ENCODE peak calls at places on chromosomes 12 and 14, in four cellular contexts. R is GM12878, Q is HepG2, D is K562. Y is an unnamed sample.

GRCh38 chr14:22412936-22413411 is 176.1 kb downstream of the DAD1 start:
- DNase-seq in R (no peak), Q (no peak), D (no peak), Y (no peak)

GRCh38 chr14:50773632-50774541 is 57.1 kb downstream of the NIN start:
- DNase-seq in R (no peak), Q (peak), D (peak), Y (peak)

GRCh38 chr14:94540031-94540794 is 21.0 kb upstream of the SERPINA4 start:
- DNase-seq in R (no peak), Q (peak), D (no peak), Y (peak)

GRCh38 chr14:92456215-92457017 is 57.2 kb upstream of the RIN3 start:
- DNase-seq in R (no peak), Q (peak), D (peak), Y (peak)

GRCh38 chr12:96387981-96388380 is 12.3 kb downstream of the CDK17 start:
- DNase-seq in R (no peak), Q (no peak), D (no peak), Y (no peak)

GRCh38 chr14:95901014-95901413 is 24.4 kb downstream of the TUNAR start:
- DNase-seq in R (no peak), Q (no peak), D (no peak), Y (no peak)

GRCh38 chr12:7503686-7504085 is at the start of gene CD163:
- DNase-seq in R (no peak), Q (no peak), D (no peak), Y (no peak)

GRCh38 chr14:63986789-63987533 is 134.2 kb downstream of the SYNE2 start:
- DNase-seq in R (no peak), Q (no peak), D (no peak), Y (peak)

GRCh38 chr14:38989917-38990546 is 113.0 kb downstream of the SEC23A start:
- DNase-seq in R (peak), Q (no peak), D (no peak), Y (no peak)

GRCh38 chr14:44962573-44963528 is 861 bp downstream of the TOGARAM1 start:
- DNase-seq in R (no peak), Q (no peak), D (no peak), Y (no peak)

GRCh38 chr12:12794686-12795085 is 9.2 kb downstream of the APOLD1 start:
- DNase-seq in R (no peak), Q (no peak), D (no peak), Y (no peak)

GRCh38 chr14:74552623-74553022 is 59.1 kb downstream of the ISCA2 start:
- DNase-seq in R (no peak), Q (no peak), D (no peak), Y (no peak)

GRCh38 chr14:61406670-61407069 is 85.3 kb downstream of the PRKCH start:
- DNase-seq in R (no peak), Q (no peak), D (no peak), Y (no peak)

GRCh38 chr14:68787235-68787727 is 5.6 kb downstream of the ZFP36L1 start:
- DNase-seq in R (no peak), Q (no peak), D (no peak), Y (no peak)

GRCh38 chr12:94855853-94856252 is 147.6 kb downstream of the NDUFA12 start:
- DNase-seq in R (no peak), Q (no peak), D (no peak), Y (no peak)

GRCh38 chr12:2691340-2692111 is 103.2 kb upstream of the FKBP4 start:
- DNase-seq in R (peak), Q (no peak), D (peak), Y (no peak)

GRCh38 chr12:66823857-66824570 is 145.1 kb upstream of the GRIP1 start:
- DNase-seq in R (no peak), Q (no peak), D (no peak), Y (peak)

GRCh38 chr12:107992870-107993451 is 136.1 kb upstream of the WSCD2 start:
- DNase-seq in R (peak), Q (peak), D (peak), Y (peak)

GRCh38 chr12:80165741-80166140 is 66.4 kb downstream of the OTOGL start:
- DNase-seq in R (no peak), Q (no peak), D (no peak), Y (no peak)

GRCh38 chr12:50606675-50607379 is 102.0 kb downstream of the DIP2B start:
- DNase-seq in R (no peak), Q (no peak), D (no peak), Y (no peak)

GRCh38 chr12:44076892-44077291 is 241.0 kb downstream of the TMEM117 start:
- DNase-seq in R (no peak), Q (no peak), D (no peak), Y (no peak)

GRCh38 chr12:96448287-96448686 is 41.1 kb upstream of the CFAP54 start:
- DNase-seq in R (no peak), Q (no peak), D (no peak), Y (no peak)

GRCh38 chr14:99930420-99931274 is 134.6 kb upstream of the EVL start:
- DNase-seq in R (peak), Q (no peak), D (no peak), Y (no peak)

GRCh38 chr12:42698213-42698612 is 108.7 kb upstream of the PRICKLE1 start:
- DNase-seq in R (no peak), Q (no peak), D (no peak), Y (no peak)

GRCh38 chr12:50018968-50019367 is 6.3 kb downstream of the RACGAP1 start:
- DNase-seq in R (no peak), Q (no peak), D (no peak), Y (no peak)

GRCh38 chr14:95620659-95621059 is 65.6 kb upstream of the TCL1B start:
- DNase-seq in R (no peak), Q (no peak), D (peak), Y (no peak)

GRCh38 chr14:63897706-63898105 is 44.9 kb downstream of the SYNE2 start:
- DNase-seq in R (no peak), Q (no peak), D (no peak), Y (no peak)

GRCh38 chr12:16385779-16386646 is 38.6 kb downstream of the MGST1 start:
- DNase-seq in R (peak), Q (peak), D (no peak), Y (peak)

GRCh38 chr12:57743769-57744168 is 1.1 kb upstream of the TSPAN31 start:
- DNase-seq in R (no peak), Q (no peak), D (no peak), Y (no peak)

GRCh38 chr14:95196268-95196667 is 38.9 kb upstream of the DICER1 start:
- DNase-seq in R (no peak), Q (peak), D (peak), Y (peak)

GRCh38 chr12:18145924-18146323 is 55.9 kb upstream of the RERGL start:
- DNase-seq in R (no peak), Q (no peak), D (no peak), Y (no peak)

GRCh38 chr12:79083181-79083580 is 218.6 kb downstream of the SYT1 start:
- DNase-seq in R (no peak), Q (no peak), D (no peak), Y (peak)

GRCh38 chr12:94571556-94571955 is 78.8 kb downstream of the TMCC3 start:
- DNase-seq in R (no peak), Q (peak), D (no peak), Y (peak)

GRCh38 chr12:66956300-66956699 is 277.4 kb upstream of the GRIP1 start:
- DNase-seq in R (no peak), Q (no peak), D (no peak), Y (no peak)

GRCh38 chr12:94460594-94460959 is 910 bp upstream of the CEP83 start:
- DNase-seq in R (no peak), Q (no peak), D (no peak), Y (no peak)

GRCh38 chr12:6424848-6425247 is 19.9 kb upstream of the CD27 start:
- DNase-seq in R (no peak), Q (no peak), D (peak), Y (no peak)

GRCh38 chr12:65355461-65355860 is 77.0 kb downstream of the MSRB3 start:
- DNase-seq in R (no peak), Q (no peak), D (no peak), Y (no peak)
- TF ChIP-seq CHD4 in R (no peak), Q (no peak), D (no peak), Y (no peak)

DNA sequence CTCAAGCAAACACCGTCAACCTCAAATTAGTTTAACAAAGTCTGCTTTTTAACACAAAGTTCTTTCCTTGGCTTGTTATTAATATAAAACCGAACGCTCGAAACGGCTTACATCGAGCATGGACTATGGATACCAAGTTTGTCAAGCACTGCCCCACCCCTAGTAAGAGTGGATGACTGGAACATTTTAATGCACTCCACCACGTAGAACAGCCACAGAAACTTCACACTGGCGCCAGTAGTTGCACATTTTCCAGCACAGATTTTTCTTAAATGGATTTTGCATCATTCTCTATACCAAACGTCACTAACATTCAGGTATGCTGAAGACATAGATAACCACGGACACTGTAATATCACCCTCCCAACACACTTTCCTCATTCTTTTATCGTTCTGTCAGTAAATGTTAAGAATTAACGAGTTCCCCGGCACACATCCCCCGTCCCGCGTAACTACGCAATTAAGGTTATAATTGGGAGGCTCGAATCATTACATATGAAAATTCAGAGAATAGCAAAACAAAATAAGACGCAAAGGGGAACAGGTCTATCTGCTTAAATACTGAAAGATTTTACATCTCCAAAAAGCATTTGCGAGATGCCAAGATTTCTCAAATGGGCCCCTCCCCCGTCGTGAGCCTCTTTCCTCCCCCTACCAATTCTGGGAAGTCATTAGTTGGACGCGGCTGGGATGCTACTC is 990 bp downstream of the FERMT2 start:
- DNase-seq in R (no peak), Q (peak), D (no peak), Y (peak)
- TF ChIP-seq CHD4 in R (no peak), Q (no peak), D (no peak), Y (no peak)

GRCh38 chr12:52037248-52037861 is 13.9 kb upstream of the NR4A1 start:
- DNase-seq in R (no peak), Q (no peak), D (peak), Y (no peak)
- TF ChIP-seq CHD4 in R (no peak), Q (no peak), D (no peak), Y (no peak)

GRCh38 chr12:30188602-30189326 is 405.0 kb upstream of the TMTC1 start:
- DNase-seq in R (no peak), Q (no peak), D (no peak), Y (no peak)

GRCh38 chr12:30187426-30187825 is 403.7 kb upstream of the TMTC1 start:
- DNase-seq in R (no peak), Q (no peak), D (no peak), Y (no peak)

GRCh38 chr12:30197392-30198047 is 413.8 kb upstream of the TMTC1 start:
- DNase-seq in R (no peak), Q (no peak), D (no peak), Y (no peak)

DNA sequence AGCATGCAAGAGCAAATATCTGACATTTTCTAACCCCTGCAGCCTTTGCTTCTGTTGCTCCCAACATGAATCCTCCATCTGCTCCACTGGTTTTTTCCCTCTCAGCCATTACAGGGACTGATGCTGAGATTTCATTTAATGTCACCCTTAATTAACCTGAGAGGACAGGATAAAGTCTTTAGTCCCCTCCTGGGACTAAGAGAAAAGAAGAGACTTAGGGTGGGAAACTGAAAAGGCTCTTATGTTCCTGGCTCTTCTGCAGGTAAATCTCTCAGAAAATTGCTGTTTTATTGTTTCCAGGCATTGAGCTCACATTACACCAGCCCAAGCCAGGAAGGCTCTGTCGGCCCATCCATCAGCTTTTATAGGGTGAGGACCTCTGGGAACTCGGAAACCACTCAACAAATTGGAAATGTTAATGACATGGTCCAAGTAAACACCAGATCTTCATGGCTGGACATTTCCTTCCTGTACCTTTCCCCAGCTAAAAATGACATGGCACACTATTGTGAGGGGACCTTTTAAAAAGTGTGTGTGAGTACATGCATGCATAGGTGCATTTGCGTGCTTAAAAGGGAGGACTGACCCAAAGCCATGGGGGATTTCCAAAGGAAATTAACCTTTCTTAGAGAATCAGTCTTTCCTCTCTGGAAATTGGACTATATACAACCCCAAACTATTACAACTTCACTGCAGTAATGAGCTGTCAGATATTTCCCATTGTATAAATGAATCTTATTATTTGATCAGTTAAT is 408.1 kb upstream of the TMTC1 start:
- DNase-seq in R (no peak), Q (no peak), D (no peak), Y (no peak)
- TF ChIP-seq CHD4 in R (no peak), Q (no peak), D (no peak), Y (no peak)

DNA sequence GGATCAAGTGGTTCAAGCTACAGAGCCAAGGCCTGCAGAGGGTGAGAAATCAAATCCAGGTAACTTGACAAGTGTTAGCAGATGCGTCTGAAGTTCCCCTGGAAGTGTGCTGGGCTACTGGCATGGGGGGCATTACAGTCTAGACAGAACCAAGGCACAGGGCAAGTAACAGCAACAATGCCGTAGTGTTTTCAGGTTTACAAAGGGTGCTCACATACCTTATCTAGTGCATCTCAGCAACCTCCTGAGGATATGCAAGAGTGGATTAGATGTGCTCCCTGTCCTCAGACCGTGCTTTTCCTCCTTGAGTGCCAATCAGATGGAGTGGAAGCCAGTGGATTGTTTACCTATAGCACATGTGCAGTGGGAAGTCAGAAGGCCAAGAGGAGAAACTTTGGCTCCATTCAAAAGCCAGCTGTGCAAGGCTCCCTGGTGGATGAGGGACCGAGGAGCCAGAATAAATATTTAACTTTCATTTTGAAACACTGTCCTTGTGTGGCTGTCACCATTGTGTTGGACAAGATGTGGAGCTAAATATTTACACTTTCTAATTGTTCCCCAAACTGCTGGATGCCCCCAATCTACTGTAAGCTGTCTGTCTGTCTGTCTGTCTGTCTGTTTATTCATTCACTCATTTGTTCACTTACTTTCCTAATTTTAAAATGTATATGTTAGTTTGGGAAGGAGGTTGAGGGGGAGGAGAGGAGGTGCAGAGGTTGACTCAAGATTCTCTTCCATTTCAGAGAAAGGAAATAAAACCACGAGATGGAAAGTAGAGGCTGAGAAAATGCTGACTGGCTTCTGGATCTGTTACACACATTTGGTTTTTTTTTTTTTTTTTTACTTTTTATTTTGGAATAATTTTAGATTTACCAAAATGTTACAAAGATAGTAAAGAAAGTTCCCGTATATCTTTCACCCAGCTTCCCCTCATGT is 184.0 kb upstream of the PARP11 start:
- DNase-seq in R (no peak), Q (peak), D (no peak), Y (no peak)
- TF ChIP-seq CHD4 in R (no peak), Q (no peak), D (no peak), Y (no peak)

DNA sequence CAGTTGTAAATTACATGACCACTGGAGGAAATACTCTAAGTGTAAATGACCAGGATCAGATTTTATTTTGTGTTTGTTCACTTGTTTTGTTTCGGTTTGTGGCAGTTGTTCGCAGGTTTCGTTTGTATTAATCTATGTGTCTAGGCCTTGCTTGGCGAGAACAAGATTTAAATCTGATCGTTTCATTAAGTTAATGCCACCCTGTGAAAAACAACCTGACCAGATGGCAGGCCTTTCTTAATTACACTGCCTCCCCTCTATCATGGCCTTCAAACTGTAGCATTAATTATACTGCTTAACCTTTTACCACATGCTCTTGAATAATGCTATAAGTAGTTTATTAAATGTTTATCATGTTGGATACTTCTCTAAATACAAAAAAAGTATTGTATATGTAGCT is 990.2 kb downstream of the TMTC2 start:
- DNase-seq in R (no peak), Q (no peak), D (no peak), Y (no peak)
- TF ChIP-seq CHD4 in R (no peak), Q (no peak), D (no peak), Y (no peak)